ENCODE peak calls at places on chromosome 10, in nine cellular contexts. F is activated T-helper 1 cell treated with Interleukin-2 at 50 U/mL for 16 hours; Z is stimulated activated CD8-positive, alpha-beta memory T cell treated with anti-CD3 and anti-CD28 coated beads, Interleukin-4, amount 100 ng/mL, for 4 hours; C is head of caudate nucleus; H is SW480; S is T-cell; R is T-helper 2 cell; Q is mesendoderm; P is activated CD4-positive, CD25-positive, alpha-beta regulatory T cell treated with anti-CD3 and anti-CD28 coated beads, Interleukin-2, amount 50 U/mL, for 72 hours. A is an unnamed sample.
A peak's percentile ranks its signal among the peaks of the same experiment; 100 is the strongest.

GRCh38 chr10:12165992-12166775 is 29.5 kb downstream of the NUDT5 start:
- DNase-seq in F (no peak), Z (no peak), C (no peak), H (no peak), S (no peak), R (no peak), Q (no peak), P (no peak), A (no peak)

GRCh38 chr10:14126697-14127440 is 203.9 kb downstream of the FRMD4A start:
- DNase-seq in F (no peak), Z (no peak), C (no peak), H (no peak), S (no peak), R (no peak), Q (no peak), P (no peak), A (no peak)

GRCh38 chr10:137031-137430 is 1.8 kb downstream of the ZMYND11 start:
- DNase-seq in F (peak; percentile 7), Z (no peak), C (no peak), H (no peak), S (peak; percentile 29), R (peak; percentile 70), Q (peak; percentile 77), P (peak; percentile 37), A (peak; percentile 61)

GRCh38 chr10:127600479-127600878 is 51.4 kb downstream of the NPS start:
- DNase-seq in F (no peak), Z (no peak), C (no peak), H (no peak), S (no peak), R (no peak), Q (peak; percentile 60), P (no peak), A (peak; percentile 56)

GRCh38 chr10:124101351-124101750 is 8.0 kb upstream of the CHST15 start:
- DNase-seq in F (no peak), Z (no peak), C (no peak), H (no peak), S (no peak), R (no peak), Q (no peak), P (no peak), A (no peak)

GRCh38 chr10:76337641-76338040 is 906.2 kb downstream of the LRMDA start:
- DNase-seq in F (no peak), Z (no peak), C (no peak), H (no peak), S (no peak), R (no peak), Q (no peak), P (no peak), A (no peak)

GRCh38 chr10:97025613-97026242 is 160.0 kb downstream of the SLIT1 start:
- DNase-seq in F (no peak), Z (no peak), C (peak; percentile 71), H (peak; percentile 23), S (peak; percentile 37), R (peak; percentile 72), Q (peak; percentile 74), P (peak; percentile 59), A (peak; percentile 83)

GRCh38 chr10:113957013-113957412 is 86.7 kb upstream of the ADRB1 start:
- DNase-seq in F (no peak), Z (no peak), C (no peak), H (no peak), S (no peak), R (no peak), Q (no peak), P (no peak), A (no peak)

GRCh38 chr10:14736043-14736442 is 38.7 kb downstream of the FAM107B start:
- DNase-seq in F (no peak), Z (no peak), C (no peak), H (no peak), S (no peak), R (no peak), Q (no peak), P (no peak), A (no peak)

GRCh38 chr10:6399241-6399701 is 180.8 kb downstream of the PRKCQ start:
- DNase-seq in F (no peak), Z (no peak), C (no peak), H (no peak), S (no peak), R (no peak), Q (peak; percentile 56), P (no peak), A (no peak)

GRCh38 chr10:58755688-58756087 is 243.0 kb downstream of the BICC1 start:
- DNase-seq in F (no peak), Z (no peak), C (no peak), H (peak; percentile 5), S (no peak), R (no peak), Q (peak; percentile 9), P (no peak), A (no peak)

GRCh38 chr10:75228834-75229233 is 6.9 kb downstream of the COMTD1 start:
- DNase-seq in F (no peak), Z (no peak), C (no peak), H (no peak), S (no peak), R (no peak), Q (no peak), P (no peak), A (no peak)

GRCh38 chr10:100766693-100767427 is 21.5 kb downstream of the PAX2 start:
- DNase-seq in F (no peak), Z (no peak), C (no peak), H (peak; percentile 7), S (no peak), R (no peak), Q (peak; percentile 31), P (no peak), A (peak; percentile 59)

GRCh38 chr10:97016728-97017473 is 168.9 kb downstream of the SLIT1 start:
- DNase-seq in F (no peak), Z (no peak), C (no peak), H (no peak), S (no peak), R (peak; percentile 70), Q (no peak), P (peak; percentile 49), A (peak; percentile 46)

GRCh38 chr10:664248-664647 is 25.2 kb downstream of the DIP2C start:
- DNase-seq in F (no peak), Z (no peak), C (no peak), H (peak; percentile 47), S (no peak), R (no peak), Q (no peak), P (no peak), A (no peak)

GRCh38 chr10:93294004-93294403 is 188.1 kb downstream of the MYOF start:
- DNase-seq in F (no peak), Z (no peak), C (no peak), H (no peak), S (no peak), R (no peak), Q (no peak), P (no peak), A (no peak)

GRCh38 chr10:63752318-63752717 is 231.1 kb downstream of the REEP3 start:
- DNase-seq in F (no peak), Z (no peak), C (no peak), H (no peak), S (no peak), R (no peak), Q (no peak), P (no peak), A (no peak)

GRCh38 chr10:59018977-59019376 is 157.5 kb upstream of the PHYHIPL start:
- DNase-seq in F (no peak), Z (no peak), C (no peak), H (no peak), S (no peak), R (no peak), Q (peak; percentile 18), P (no peak), A (no peak)

GRCh38 chr10:77940627-77941026 is 14.1 kb upstream of the DLG5 start:
- DNase-seq in F (no peak), Z (no peak), C (no peak), H (no peak), S (no peak), R (no peak), Q (no peak), P (no peak), A (no peak)

GRCh38 chr10:58756126-58756525 is 243.5 kb downstream of the BICC1 start:
- DNase-seq in F (no peak), Z (no peak), C (no peak), H (no peak), S (no peak), R (no peak), Q (no peak), P (no peak), A (no peak)

GRCh38 chr10:31929260-31929985 is 792 bp upstream of the ARHGAP12 start:
- DNase-seq in F (no peak), Z (no peak), C (peak; percentile 42), H (peak; percentile 80), S (no peak), R (peak; percentile 61), Q (peak; percentile 72), P (peak; percentile 43), A (peak; percentile 61)

GRCh38 chr10:77837248-77837924 is 89.2 kb downstream of the DLG5 start:
- DNase-seq in F (peak; percentile 44), Z (peak; percentile 1), C (no peak), H (no peak), S (peak; percentile 62), R (peak; percentile 95), Q (peak; percentile 93), P (peak; percentile 58), A (peak; percentile 94)

GRCh38 chr10:101771380-101771779 is 4.5 kb downstream of the FGF8 start:
- DNase-seq in F (no peak), Z (no peak), C (no peak), H (no peak), S (no peak), R (no peak), Q (no peak), P (no peak), A (peak; percentile 39)

GRCh38 chr10:33067481-33067880 is 109.5 kb upstream of the ITGB1 start:
- DNase-seq in F (no peak), Z (no peak), C (no peak), H (no peak), S (no peak), R (no peak), Q (no peak), P (no peak), A (no peak)

GRCh38 chr10:109762556-109762955 is 160.8 kb downstream of the XPNPEP1 start:
- DNase-seq in F (no peak), Z (no peak), C (no peak), H (no peak), S (no peak), R (no peak), Q (peak; percentile 62), P (no peak), A (no peak)

GRCh38 chr10:30791197-30791611 is 161.7 kb upstream of the LYZL2 start:
- DNase-seq in F (no peak), Z (no peak), C (no peak), H (no peak), S (no peak), R (no peak), Q (no peak), P (no peak), A (no peak)

GRCh38 chr10:32190890-32191491 is 134.8 kb upstream of the KIF5B start:
- DNase-seq in F (no peak), Z (no peak), C (no peak), H (peak; percentile 32), S (no peak), R (peak; percentile 53), Q (peak; percentile 34), P (no peak), A (no peak)

GRCh38 chr10:22475857-22476600 is 130.7 kb downstream of the SPAG6 start:
- DNase-seq in F (no peak), Z (no peak), C (peak; percentile 59), H (no peak), S (no peak), R (peak; percentile 28), Q (peak; percentile 44), P (peak; percentile 36), A (peak; percentile 80)

GRCh38 chr10:48464871-48465736 is 139.8 kb downstream of the ARHGAP22 start:
- DNase-seq in F (no peak), Z (no peak), C (peak; percentile 26), H (no peak), S (no peak), R (no peak), Q (no peak), P (peak; percentile 21), A (peak; percentile 59)

GRCh38 chr10:21473135-21473534 is 52.3 kb downstream of the SKIDA1 start:
- DNase-seq in F (no peak), Z (no peak), C (no peak), H (no peak), S (no peak), R (no peak), Q (no peak), P (no peak), A (peak; percentile 75)

GRCh38 chr10:65753532-65753931 is 1172.3 kb upstream of the LRRTM3 start:
- DNase-seq in F (no peak), Z (no peak), C (no peak), H (no peak), S (no peak), R (no peak), Q (no peak), P (no peak), A (no peak)